ENCODE peak calls at places on chromosomes 7 and 10, in nine cellular contexts. B is GM06990; M is CD8-positive, alpha-beta T cell; J is fibroblast of pulmonary artery; R is stomach; H is right lobe of liver; K is suprapubic skin; N is AG04449; E is fibroblast of lung. C is an unnamed sample.

GRCh38 chr7:4056552-4057288 is 625.4 kb upstream of the FOXK1 start:
- DNase-seq in H (no peak), R (no peak), B (no peak), J (no peak), M (no peak), E (no peak), K (no peak), N (no peak), C (no peak)

GRCh38 chr10:26520575-26520974 is 82.4 kb downstream of the APBB1IP start:
- DNase-seq in M (no peak), B (no peak), N (no peak), R (no peak), K (no peak), J (no peak), E (no peak), H (no peak), C (no peak)

GRCh38 chr10:104521901-104522827 is 118.9 kb upstream of the SORCS3 start:
- DNase-seq in N (no peak), J (no peak), B (no peak), K (peak; percentile 35), R (no peak), E (no peak), M (no peak), H (no peak), C (no peak)

GRCh38 chr7:131600578-131600977 is 44.1 kb upstream of the PODXL start:
- DNase-seq in B (no peak), N (peak; percentile 28), E (peak; percentile 72), M (no peak), J (peak; percentile 41), R (no peak), H (no peak), K (no peak), C (no peak)

GRCh38 chr10:7211857-7212577 is 198.8 kb downstream of the SFMBT2 start:
- DNase-seq in E (no peak), R (no peak), N (no peak), M (no peak), B (no peak), J (no peak), K (no peak), H (no peak), C (no peak)

GRCh38 chr7:133275441-133276105 is 22.7 kb downstream of the EXOC4 start:
- DNase-seq in J (peak; percentile 36), E (peak; percentile 65), K (no peak), R (no peak), H (no peak), M (no peak), B (no peak), N (no peak), C (no peak)

GRCh38 chr10:66678521-66678920 is 247.3 kb upstream of the LRRTM3 start:
- DNase-seq in N (no peak), R (no peak), K (no peak), J (no peak), B (no peak), M (no peak), H (no peak), E (no peak), C (peak; percentile 56)

GRCh38 chr7:99362801-99363200 is 11.7 kb upstream of the ARPC1B start:
- DNase-seq in M (no peak), N (peak; percentile 61), E (peak; percentile 93), B (no peak), J (peak; percentile 64), H (no peak), R (no peak), K (no peak), C (peak; percentile 83)

GRCh38 chr10:17737021-17737965 is 14.7 kb upstream of the TMEM236 start:
- DNase-seq in J (peak; percentile 67), H (peak; percentile 27), M (no peak), B (no peak), E (peak; percentile 34), K (no peak), R (peak; percentile 37), N (no peak), C (peak; percentile 65)

GRCh38 chr7:50267525-50268041 is 36.9 kb upstream of the IKZF1 start:
- DNase-seq in E (no peak), K (no peak), R (no peak), N (no peak), M (no peak), H (no peak), B (no peak), J (no peak), C (no peak)

GRCh38 chr10:33749809-33750208 is 415.3 kb upstream of the NRP1 start:
- DNase-seq in R (no peak), E (no peak), H (no peak), B (no peak), J (no peak), M (no peak), K (no peak), N (no peak), C (no peak)

GRCh38 chr7:150388709-150389531 is 9.8 kb downstream of the ZNF775 start:
- DNase-seq in K (no peak), N (no peak), H (peak; percentile 89), J (peak; percentile 47), B (no peak), R (peak; percentile 75), M (no peak), E (peak; percentile 63), C (peak; percentile 88)

DNA sequence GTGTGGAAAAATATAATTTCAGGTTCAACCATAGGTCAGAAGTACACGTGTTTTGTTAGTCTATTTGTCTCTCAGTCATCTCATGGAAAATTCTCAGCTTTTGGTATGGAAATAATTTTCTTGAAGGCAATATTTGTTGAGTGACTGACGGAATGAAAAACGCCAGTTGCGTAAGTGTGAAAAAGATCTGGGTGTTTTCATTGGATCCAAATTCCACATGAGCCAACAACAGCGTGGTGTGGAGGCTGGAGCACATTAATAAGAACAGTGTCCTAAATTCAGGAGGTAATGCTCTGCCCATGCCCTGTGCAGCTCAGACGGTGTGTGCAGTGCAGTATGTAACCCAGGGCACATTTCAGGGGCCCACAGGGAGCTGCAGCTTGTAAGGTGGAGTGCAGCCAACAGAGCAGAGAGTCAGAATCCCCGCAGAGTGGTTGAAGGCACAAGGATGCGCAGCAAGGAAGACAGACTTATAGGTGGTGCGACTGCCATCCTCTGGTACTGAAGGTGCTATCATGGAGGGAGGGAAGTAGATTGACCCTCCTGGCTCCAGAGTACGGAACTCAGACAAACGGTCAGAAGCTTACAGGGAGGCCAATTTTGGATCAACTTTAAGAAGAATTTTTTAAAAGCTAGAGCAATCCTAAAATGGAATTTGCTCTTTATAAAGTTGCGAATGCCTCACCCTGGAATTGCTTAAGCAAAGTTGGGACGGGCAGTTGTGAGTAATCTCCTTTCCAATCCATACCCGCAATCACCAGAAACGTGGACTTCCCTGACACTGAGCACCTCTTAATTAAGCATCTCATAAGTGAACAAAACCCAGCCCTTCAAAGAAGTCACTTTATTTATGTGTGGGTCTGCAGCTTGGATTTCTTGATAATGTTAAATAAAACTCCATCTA is 38.0 kb downstream of the EGFR start:
- DNase-seq in N (no peak), H (no peak), B (no peak), J (no peak), K (no peak), E (no peak), M (no peak), R (no peak), C (peak; percentile 90)
- H3K4me3 ChIP-seq in N (no peak overlapping the region), H (no peak overlapping the region), B (no peak overlapping the region), J (no peak overlapping the region), K (no peak overlapping the region), E (no peak overlapping the region), M (no peak overlapping the region), R (no peak overlapping the region), C (no peak overlapping the region)

GRCh38 chr7:2661602-2662272 is 26.3 kb upstream of the AMZ1 start:
- DNase-seq in N (no peak), M (no peak), J (no peak), H (peak; percentile 66), K (no peak), E (no peak), R (no peak), B (no peak), C (no peak)
- TF ChIP-seq CTCF in N (peak; percentile 24), M (no peak), J (peak; percentile 9), H (peak; percentile 50), K (no peak), E (peak; percentile 6), R (no peak), B (no peak), C (no peak)

DNA sequence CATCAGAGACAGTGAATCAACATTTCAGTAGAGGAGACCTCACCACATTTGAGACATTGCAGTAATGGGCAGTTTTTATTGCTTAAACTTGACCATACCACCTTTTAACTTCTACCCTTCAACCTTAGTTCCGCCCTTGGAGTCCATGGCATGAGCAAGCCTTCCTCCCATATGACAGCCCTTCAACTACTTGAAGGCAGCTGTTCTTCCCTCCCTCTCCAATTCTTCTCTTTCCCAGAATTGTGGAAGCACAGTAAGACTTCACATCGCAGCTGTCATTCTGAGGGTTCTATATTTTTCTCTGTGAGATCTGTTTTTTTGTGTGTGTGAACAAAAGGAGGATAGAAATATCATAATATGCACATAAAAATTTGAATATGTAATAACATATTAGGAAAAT is 2.2 kb upstream of the TSPAN12 start:
- DNase-seq in H (no peak), B (no peak), K (no peak), J (no peak), M (no peak), R (no peak), N (no peak), E (no peak), C (no peak)
- H3K4me3 ChIP-seq in H (no peak overlapping the region), B (no peak overlapping the region), K (no peak overlapping the region), J (no peak overlapping the region), M (no peak overlapping the region), R (no peak overlapping the region), N (no peak overlapping the region), E (no peak overlapping the region), C (no peak overlapping the region)

GRCh38 chr10:132372516-132373095 is 24.4 kb upstream of the PWWP2B start:
- DNase-seq in R (no peak), H (no peak), E (no peak), J (no peak), K (peak; percentile 45), M (no peak), B (no peak), N (no peak), C (no peak)

GRCh38 chr10:132373241-132373955 is 23.6 kb upstream of the PWWP2B start:
- DNase-seq in N (no peak), E (no peak), R (no peak), H (no peak), J (no peak), M (no peak), B (no peak), K (peak; percentile 52), C (no peak)

GRCh38 chr10:132370426-132371340 is 26.3 kb upstream of the PWWP2B start:
- DNase-seq in J (no peak), N (no peak), M (no peak), H (no peak), K (peak; percentile 73), B (no peak), R (no peak), E (no peak), C (no peak)

GRCh38 chr10:132369636-132370185 is 27.3 kb upstream of the PWWP2B start:
- DNase-seq in B (no peak), J (no peak), K (peak; percentile 31), N (no peak), M (no peak), E (no peak), H (no peak), R (no peak), C (no peak)

DNA sequence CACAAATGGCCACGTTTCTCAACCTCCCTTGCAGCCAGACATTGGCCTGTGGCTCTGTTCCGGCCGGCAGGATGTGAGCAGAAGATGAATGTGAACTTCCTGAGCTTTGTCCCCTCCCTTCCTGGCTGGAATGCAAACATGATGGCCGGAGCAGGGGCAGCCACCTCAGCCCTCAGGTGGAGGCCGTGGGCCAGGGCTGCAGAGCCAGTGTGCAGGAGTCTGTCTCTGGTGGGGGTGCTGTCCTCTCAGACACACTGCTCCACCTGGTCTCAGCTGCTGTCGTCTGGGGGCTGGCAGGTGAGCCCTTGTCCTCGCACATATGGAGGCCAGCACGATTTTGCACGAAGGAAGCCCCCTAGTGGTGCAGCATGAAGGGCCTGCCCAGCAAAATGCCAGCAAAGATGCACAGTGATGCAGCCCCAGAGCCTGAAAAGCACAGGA is 25.3 kb upstream of the PWWP2B start:
- DNase-seq in K (peak; percentile 48), R (no peak), J (no peak), H (no peak), B (no peak), E (no peak), M (no peak), N (no peak), C (no peak)
- TF ChIP-seq CTCF in K (no peak), R (no peak), J (peak; percentile 34), H (peak; percentile 12), B (peak; percentile 65), E (peak; percentile 39), M (no peak), N (peak; percentile 34), C (peak; percentile 40)